ENCODE peak calls at places on chromosomes 2 and 18, in eight cellular contexts. T is HFF-Myc, D is nephron progenitor cell, L is thoracic aorta, M is uterus, Z is foreskin fibroblast, B is right lobe of liver, Q is K562. C is an unnamed sample.

GRCh38 chr2:219636941-219637841 is 9.8 kb downstream of the SLC4A3 start:
- DNase-seq in T (no peak), D (no peak), L (no peak), M (no peak), Z (no peak), B (no peak), Q (no peak), C (peak)

GRCh38 chr2:112579280-112579679 is 5.1 kb upstream of the CHCHD5 start:
- DNase-seq in T (peak), D (no peak), L (no peak), M (no peak), Z (peak), B (no peak), Q (no peak), C (no peak)

GRCh38 chr18:74480149-74480651 is 16.0 kb upstream of the CNDP2 start:
- DNase-seq in T (no peak), D (no peak), L (no peak), M (no peak), Z (no peak), B (peak), Q (peak), C (no peak)

GRCh38 chr2:166375736-166376487 is at the start of gene SCN9A:
- DNase-seq in T (no peak), D (peak), L (peak), M (peak), Z (peak), B (peak), Q (peak), C (peak)

GRCh38 chr2:29405266-29405665 is 290.1 kb downstream of the CLIP4 start:
- DNase-seq in T (no peak), D (no peak), L (no peak), M (no peak), Z (no peak), B (no peak), Q (no peak), C (no peak)

GRCh38 chr18:78082776-78083175 is 833.1 kb downstream of the GALR1 start:
- DNase-seq in T (no peak), D (no peak), L (no peak), M (no peak), Z (no peak), B (no peak), Q (no peak), C (no peak)

GRCh38 chr2:84654414-84654813 is 138.1 kb downstream of the DNAH6 start:
- DNase-seq in T (no peak), D (no peak), L (no peak), M (no peak), Z (no peak), B (no peak), Q (no peak), C (no peak)

GRCh38 chr2:165277295-165277694 is 38.1 kb downstream of the SCN2A start:
- DNase-seq in T (peak), D (no peak), L (no peak), M (no peak), Z (no peak), B (no peak), Q (no peak), C (no peak)

GRCh38 chr18:46466236-46467160 is 190.5 kb downstream of the LOXHD1 start:
- DNase-seq in T (no peak), D (no peak), L (no peak), M (no peak), Z (no peak), B (no peak), Q (no peak), C (no peak)

GRCh38 chr18:55404136-55404810 is 183.7 kb downstream of the TCF4 start:
- DNase-seq in T (no peak), D (no peak), L (no peak), M (no peak), Z (no peak), B (no peak), Q (no peak), C (no peak)

GRCh38 chr2:1988049-1988448 is 243.7 kb upstream of the PXDN start:
- DNase-seq in T (no peak), D (no peak), L (no peak), M (no peak), Z (no peak), B (no peak), Q (no peak), C (no peak)

GRCh38 chr2:101752708-101753107 is 55.2 kb downstream of the MAP4K4 start:
- DNase-seq in T (no peak), D (no peak), L (peak), M (no peak), Z (no peak), B (no peak), Q (no peak), C (no peak)

GRCh38 chr2:168758970-168759820 is 43.2 kb upstream of the NOSTRIN start:
- DNase-seq in T (peak), D (peak), L (no peak), M (peak), Z (peak), B (no peak), Q (no peak), C (peak)

GRCh38 chr2:149357058-149357457 is 26.7 kb downstream of the LYPD6 start:
- DNase-seq in T (no peak), D (no peak), L (no peak), M (no peak), Z (no peak), B (no peak), Q (no peak), C (no peak)

GRCh38 chr2:218344755-218345417 is 11.8 kb upstream of the CATIP start:
- DNase-seq in T (no peak), D (no peak), L (no peak), M (no peak), Z (no peak), B (no peak), Q (no peak), C (no peak)

GRCh38 chr2:162075689-162076132 is 1.7 kb upstream of the DPP4 start:
- DNase-seq in T (peak), D (no peak), L (no peak), M (no peak), Z (peak), B (no peak), Q (no peak), C (no peak)

GRCh38 chr2:88545118-88545517 is 82.1 kb downstream of the EIF2AK3 start:
- DNase-seq in T (no peak), D (no peak), L (no peak), M (no peak), Z (peak), B (no peak), Q (peak), C (peak)

GRCh38 chr2:69755862-69756467 is 14.0 kb downstream of the ANXA4 start:
- DNase-seq in T (no peak), D (no peak), L (no peak), M (no peak), Z (peak), B (no peak), Q (no peak), C (no peak)

GRCh38 chr18:57437433-57437781 is 2.2 kb downstream of the ONECUT2 start:
- DNase-seq in T (no peak), D (peak), L (no peak), M (no peak), Z (no peak), B (peak), Q (no peak), C (peak)

GRCh38 chr18:57437782-57438668 is 2.9 kb downstream of the ONECUT2 start:
- DNase-seq in T (peak), D (peak), L (no peak), M (no peak), Z (peak), B (peak), Q (no peak), C (peak)

GRCh38 chr18:57439617-57439975 is 4.4 kb downstream of the ONECUT2 start:
- DNase-seq in T (no peak), D (peak), L (no peak), M (no peak), Z (no peak), B (no peak), Q (no peak), C (peak)

GRCh38 chr18:57439985-57440330 is 4.8 kb downstream of the ONECUT2 start:
- DNase-seq in T (no peak), D (no peak), L (no peak), M (no peak), Z (no peak), B (no peak), Q (no peak), C (no peak)

DNA sequence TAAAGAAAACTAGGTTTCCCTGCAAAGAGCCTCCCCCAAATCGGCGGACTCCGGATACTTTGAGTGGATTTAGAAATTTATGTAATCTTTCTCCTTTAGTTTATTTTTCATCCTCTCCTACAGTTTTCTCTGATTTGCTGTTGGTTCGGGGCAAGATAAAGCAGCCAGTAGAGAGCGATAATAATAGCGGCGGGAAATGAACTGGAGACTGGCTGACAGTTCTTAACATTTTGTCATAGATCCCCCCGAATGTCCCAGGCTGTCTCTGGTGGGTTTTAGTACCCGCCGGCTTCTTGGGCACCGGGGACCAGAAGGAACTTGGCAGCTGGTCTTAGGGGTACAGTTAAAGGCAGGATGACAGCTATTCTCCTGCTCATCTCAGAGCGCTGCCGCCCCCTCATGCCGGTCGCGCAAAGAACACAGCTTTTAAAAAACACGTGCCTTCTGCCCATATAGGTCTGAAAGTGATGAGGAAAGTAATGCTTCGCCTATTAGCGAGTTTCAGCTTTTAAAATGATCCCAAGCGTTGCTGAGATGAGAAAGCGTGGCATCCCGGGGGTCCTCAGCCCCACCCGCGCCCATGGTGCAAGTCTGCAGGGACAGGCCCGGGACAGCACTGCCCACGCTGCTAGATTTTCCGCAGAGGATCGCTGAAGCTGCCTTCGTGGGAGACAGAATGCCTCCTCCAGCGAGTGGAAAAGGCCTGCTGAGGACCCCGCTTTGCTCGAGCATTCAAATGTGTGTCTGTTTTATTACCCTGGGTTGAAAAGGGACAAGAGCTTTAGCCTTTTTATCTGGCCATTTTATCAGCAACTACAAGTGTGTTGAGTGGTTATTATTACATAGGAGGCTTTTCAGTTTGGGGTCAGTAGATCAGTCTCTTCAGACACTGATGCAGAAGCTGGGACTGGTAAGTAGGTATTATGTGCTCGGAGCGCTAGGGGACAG is 3.8 kb downstream of the ONECUT2 start:
- DNase-seq in T (no peak), D (no peak), L (no peak), M (no peak), Z (no peak), B (no peak), Q (no peak), C (peak)
- TF ChIP-seq CTCF in T (no peak), D (no peak), L (no peak), M (no peak), Z (no peak), B (peak), Q (no peak), C (no peak)

GRCh38 chr2:23988371-23988770 is 21.5 kb upstream of the MFSD2B start:
- DNase-seq in T (no peak), D (no peak), L (no peak), M (no peak), Z (peak), B (no peak), Q (no peak), C (no peak)
- TF ChIP-seq CTCF in T (no peak), D (no peak), L (no peak), M (no peak), Z (peak), B (peak), Q (peak), C (peak)

DNA sequence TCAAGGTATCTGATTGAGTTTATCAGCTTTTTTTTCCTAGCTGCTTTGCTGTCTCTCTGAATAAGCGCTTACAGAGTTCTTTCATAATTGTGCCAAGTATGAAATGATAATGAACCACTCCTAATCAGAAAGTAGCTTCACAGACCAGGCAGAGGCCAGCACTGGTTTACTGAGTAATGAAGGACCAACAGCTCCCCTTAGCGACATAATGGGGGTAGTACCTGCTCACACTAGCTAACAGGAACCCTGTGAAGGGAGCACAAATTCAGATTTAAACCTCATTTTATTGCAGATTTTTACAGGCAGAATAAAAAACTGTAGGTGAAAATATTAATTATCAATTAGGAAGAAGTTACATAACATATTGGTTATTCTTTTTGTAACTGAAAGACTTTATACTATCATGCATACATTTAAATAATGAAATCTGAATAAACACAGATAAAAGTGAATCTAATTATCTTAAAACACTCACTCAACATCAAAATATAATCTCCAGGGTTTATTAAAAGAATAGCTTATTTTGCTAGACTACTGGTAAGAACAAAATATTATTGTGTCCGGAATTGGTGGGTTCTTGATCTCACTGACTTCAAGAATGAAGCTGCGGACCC is 53.7 kb upstream of the LRRC30 start:
- DNase-seq in T (peak), D (peak), L (no peak), M (peak), Z (peak), B (no peak), Q (peak), C (no peak)
- TF ChIP-seq CTCF in T (peak), D (peak), L (peak), M (peak), Z (peak), B (peak), Q (peak), C (no peak)

DNA sequence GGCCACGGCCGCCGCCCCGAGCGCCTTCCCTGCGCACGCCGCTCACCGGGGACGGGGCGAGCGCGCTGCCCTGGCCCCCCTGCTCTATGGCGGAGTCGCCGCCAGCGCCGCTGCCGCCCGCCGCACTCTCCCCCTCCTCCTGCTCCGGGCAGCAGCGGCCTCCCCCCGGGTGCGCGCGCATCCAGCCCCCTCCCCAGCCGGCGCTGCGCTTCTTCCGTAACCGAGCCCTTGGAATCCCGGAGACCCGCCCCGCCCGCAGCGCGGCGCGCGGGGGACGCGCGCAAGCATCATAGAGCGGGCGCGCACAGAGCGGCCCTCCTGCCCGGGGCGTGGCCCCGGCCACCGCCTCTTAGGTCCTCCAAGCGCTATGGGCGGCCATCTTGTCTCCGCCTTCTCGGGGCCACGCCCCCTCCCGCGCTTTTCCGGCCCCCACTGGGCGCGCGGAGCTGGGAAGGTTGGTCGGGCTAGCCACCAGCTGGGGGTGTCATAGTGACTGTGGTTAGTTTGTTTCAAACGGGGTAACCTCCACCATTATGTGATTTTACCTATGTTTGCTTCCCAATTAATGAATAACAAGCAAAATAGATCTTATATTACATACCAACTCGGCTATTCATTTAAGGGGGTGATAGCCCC is at the start of gene MBD2:
- DNase-seq in T (peak), D (peak), L (peak), M (peak), Z (peak), B (peak), Q (peak), C (peak)
- TF ChIP-seq CTCF in T (no peak), D (no peak), L (no peak), M (peak), Z (no peak), B (no peak), Q (peak), C (peak)

DNA sequence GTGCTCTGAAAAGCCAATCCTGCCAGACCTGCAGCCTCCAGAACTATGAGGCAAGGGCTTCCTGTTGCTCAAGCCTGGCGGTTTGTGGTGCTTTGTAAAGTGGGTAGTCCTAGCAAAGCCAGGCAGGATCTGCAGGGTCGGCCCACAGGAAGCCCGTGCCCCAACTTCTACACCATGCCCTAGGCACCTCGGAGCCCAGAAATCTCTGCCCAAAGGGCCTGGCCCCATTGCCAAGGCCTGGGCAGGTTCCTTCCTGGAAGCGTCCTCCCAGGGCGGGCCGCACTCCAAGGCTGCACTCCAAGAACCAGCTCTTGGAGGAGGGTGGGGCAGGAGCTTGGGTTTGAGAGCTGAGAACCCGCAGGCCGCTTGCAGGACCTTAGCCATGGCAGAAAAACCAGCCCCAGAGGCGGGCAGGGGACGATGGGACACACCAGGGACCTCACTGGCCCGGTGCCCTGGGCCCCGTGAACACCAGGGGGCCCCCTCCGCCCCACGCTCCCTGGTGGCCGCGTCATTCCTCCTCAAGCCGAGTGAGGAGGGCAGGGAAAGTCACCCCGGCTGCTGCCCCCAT is 37.2 kb upstream of the ID2 start:
- DNase-seq in T (no peak), D (no peak), L (no peak), M (no peak), Z (no peak), B (no peak), Q (peak), C (no peak)
- TF ChIP-seq CTCF in T (no peak), D (no peak), L (no peak), M (no peak), Z (no peak), B (no peak), Q (peak), C (peak)

GRCh38 chr18:34760444-34760843 is 50.3 kb downstream of the DTNA start:
- DNase-seq in T (no peak), D (no peak), L (no peak), M (no peak), Z (no peak), B (no peak), Q (no peak), C (no peak)

GRCh38 chr18:34758378-34758948 is 48.4 kb downstream of the DTNA start:
- DNase-seq in T (no peak), D (no peak), L (no peak), M (no peak), Z (no peak), B (no peak), Q (no peak), C (no peak)

GRCh38 chr18:34767601-34768027 is 57.5 kb downstream of the DTNA start:
- DNase-seq in T (no peak), D (no peak), L (no peak), M (no peak), Z (peak), B (no peak), Q (no peak), C (no peak)

GRCh38 chr18:34764451-34764850 is 54.4 kb downstream of the DTNA start:
- DNase-seq in T (no peak), D (no peak), L (no peak), M (no peak), Z (no peak), B (no peak), Q (no peak), C (no peak)
- TF ChIP-seq CTCF in T (no peak), D (peak), L (no peak), M (no peak), Z (no peak), B (no peak), Q (no peak), C (no peak)

DNA sequence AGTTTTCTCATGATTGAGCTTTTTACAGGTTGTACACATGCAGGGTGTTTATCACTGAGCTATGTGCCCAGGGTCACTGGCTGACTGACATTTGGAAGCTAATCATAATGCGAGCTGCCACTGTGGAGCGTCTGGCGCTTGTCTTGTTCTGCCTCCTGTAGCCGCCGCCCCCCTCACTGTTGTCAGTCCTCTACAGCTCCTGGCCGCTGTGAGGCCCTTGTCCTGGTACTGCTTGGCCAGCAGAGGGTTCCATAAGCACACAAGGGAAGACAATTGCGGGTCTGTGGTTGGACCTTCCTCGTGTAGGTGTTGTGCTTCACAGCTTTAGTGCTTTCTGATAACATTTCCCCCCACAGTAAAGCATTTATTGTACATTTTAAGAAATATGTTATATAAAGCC is 105.6 kb upstream of the LDLRAD4 start:
- DNase-seq in T (no peak), D (peak), L (no peak), M (peak), Z (no peak), B (no peak), Q (peak), C (no peak)
- TF ChIP-seq CTCF in T (peak), D (peak), L (no peak), M (peak), Z (peak), B (peak), Q (peak), C (peak)

GRCh38 chr2:126793885-126794613 is 104.6 kb upstream of the TEX51 start:
- DNase-seq in T (no peak), D (no peak), L (no peak), M (no peak), Z (no peak), B (no peak), Q (no peak), C (no peak)
- TF ChIP-seq CTCF in T (no peak), D (no peak), L (no peak), M (no peak), Z (no peak), B (no peak), Q (no peak), C (no peak)

GRCh38 chr2:115910270-115910669 is 1467.8 kb downstream of the DPP10 start:
- DNase-seq in T (no peak), D (peak), L (no peak), M (no peak), Z (no peak), B (no peak), Q (no peak), C (no peak)
- TF ChIP-seq CTCF in T (no peak), D (peak), L (no peak), M (no peak), Z (no peak), B (peak), Q (no peak), C (peak)

C was measured in GM13977.